ENCODE peak calls at places on chromosomes 3 and 15, in nine cellular contexts. E is HuH-7; S is CD4-positive, CD25-positive, alpha-beta regulatory T cell; G is activated T-helper 1 cell treated with anti-CD3 and anti-CD28 coated beads, Interleukin-12 subunit alpha, Interleukin-12 subunit beta, Interleukin-2, Interleukin-4 antibody, amounts not matched to agents 30 ng/mL and 10 ng/mL and 1 ng/mL, durations not matched to agents 14 hours and 24 hours and 36 hours; X is activated T-cell treated with anti-CD3 and anti-CD28 coated beads for 4 hours; Z is GF-D8; R is neural progenitor cell; U is CD8-positive, alpha-beta memory T cell; K is activated CD4-positive, CD25-positive, alpha-beta regulatory T cell. N is an unnamed sample.

GRCh38 chr15:62665449-62665848 is 377.1 kb upstream of the TPM1 start:
- DNase-seq in E (no peak), S (no peak), G (no peak), X (no peak), Z (no peak), R (no peak), U (no peak), K (no peak), N (no peak)

GRCh38 chr3:116340680-116341216 is 104.5 kb downstream of the LSAMP start:
- DNase-seq in E (no peak), S (no peak), G (no peak), X (no peak), Z (no peak), R (no peak), U (no peak), K (no peak), N (no peak)

GRCh38 chr3:192655627-192656026 is 71.7 kb downstream of the FGF12 start:
- DNase-seq in E (no peak), S (no peak), G (no peak), X (no peak), Z (no peak), R (no peak), U (no peak), K (no peak), N (no peak)

GRCh38 chr3:142857056-142857455 is 31.8 kb downstream of the PCOLCE2 start:
- DNase-seq in E (peak; percentile 13), S (no peak), G (no peak), X (no peak), Z (no peak), R (peak; percentile 51), U (no peak), K (no peak), N (no peak)

GRCh38 chr15:93037341-93038063 is 51.5 kb downstream of the RGMA start:
- DNase-seq in E (peak; percentile 9), S (no peak), G (no peak), X (no peak), Z (peak; percentile 97), R (peak; percentile 46), U (no peak), K (no peak), N (no peak)

GRCh38 chr3:114706591-114707224 is 412.9 kb downstream of the TIGIT start:
- DNase-seq in E (peak; percentile 43), S (peak; percentile 41), G (no peak), X (no peak), Z (no peak), R (no peak), U (no peak), K (no peak), N (no peak)

GRCh38 chr3:53195066-53195450 is 34.0 kb downstream of the PRKCD start:
- DNase-seq in E (no peak), S (no peak), G (no peak), X (no peak), Z (no peak), R (no peak), U (no peak), K (no peak), N (no peak)

GRCh38 chr15:85580914-85581313 is 200.5 kb downstream of the AKAP13 start:
- DNase-seq in E (no peak), S (peak; percentile 87), G (peak; percentile 32), X (no peak), Z (no peak), R (no peak), U (peak; percentile 53), K (peak; percentile 4), N (peak; percentile 40)

GRCh38 chr3:53518495-53518981 is 24.1 kb downstream of the CACNA1D start:
- DNase-seq in E (no peak), S (no peak), G (no peak), X (no peak), Z (no peak), R (no peak), U (no peak), K (no peak), N (no peak)

GRCh38 chr3:80733522-80734176 is 965.9 kb upstream of the ROBO1 start:
- DNase-seq in E (peak; percentile 1), S (no peak), G (no peak), X (no peak), Z (peak; percentile 96), R (no peak), U (no peak), K (no peak), N (no peak)

GRCh38 chr15:64622410-64623260 is 152.8 kb downstream of the RBPMS2 start:
- DNase-seq in E (no peak), S (peak; percentile 78), G (peak; percentile 48), X (peak; percentile 8), Z (peak; percentile 46), R (no peak), U (peak; percentile 73), K (no peak), N (peak; percentile 27)

GRCh38 chr3:190811775-190812480 is 50.6 kb downstream of the GMNC start:
- DNase-seq in E (peak; percentile 25), S (peak; percentile 20), G (no peak), X (no peak), Z (peak; percentile 3), R (peak; percentile 81), U (no peak), K (no peak), N (no peak)